ENCODE peak calls at places on chromosome 12, in six cellular contexts. One of them, this sample, is unnamed.

GRCh38 chr12:130832561-130833209 is 6.4 kb downstream of the STX2 start:
- DNase-seq in MM.1S: no peak
- DNase-seq in GM23338: no peak
- DNase-seq in OCI-LY7: no peak
- DNase-seq in HCT116: no peak
- DNase-seq in GM23248: peak
- DNase-seq in this sample: no peak

GRCh38 chr12:19506497-19506896 is 67.2 kb downstream of the AEBP2 start:
- DNase-seq in MM.1S: no peak
- DNase-seq in GM23338: no peak
- DNase-seq in OCI-LY7: no peak
- DNase-seq in HCT116: no peak
- DNase-seq in GM23248: no peak
- DNase-seq in this sample: no peak

GRCh38 chr12:26740991-26741390 is 92.0 kb downstream of the ITPR2 start:
- DNase-seq in MM.1S: no peak
- DNase-seq in GM23338: no peak
- DNase-seq in OCI-LY7: no peak
- DNase-seq in HCT116: no peak
- DNase-seq in GM23248: no peak
- DNase-seq in this sample: no peak

GRCh38 chr12:68940731-68941130 is 7.8 kb upstream of the CPM start:
- DNase-seq in MM.1S: no peak
- DNase-seq in GM23338: no peak
- DNase-seq in OCI-LY7: no peak
- DNase-seq in HCT116: no peak
- DNase-seq in GM23248: no peak
- DNase-seq in this sample: no peak

GRCh38 chr12:6765634-6766581 is at the start of gene PTMS:
- DNase-seq in MM.1S: no peak
- DNase-seq in GM23338: peak
- DNase-seq in OCI-LY7: peak
- DNase-seq in HCT116: peak
- DNase-seq in GM23248: peak
- DNase-seq in this sample: peak

GRCh38 chr12:53051058-53051880 is 1.4 kb downstream of the TNS2 start:
- DNase-seq in MM.1S: no peak
- DNase-seq in GM23338: no peak
- DNase-seq in OCI-LY7: no peak
- DNase-seq in HCT116: no peak
- DNase-seq in GM23248: peak
- DNase-seq in this sample: no peak

GRCh38 chr12:81070846-81071245 is 7.0 kb upstream of the ACSS3 start:
- DNase-seq in MM.1S: no peak
- DNase-seq in GM23338: no peak
- DNase-seq in OCI-LY7: no peak
- DNase-seq in HCT116: no peak
- DNase-seq in GM23248: peak
- DNase-seq in this sample: no peak

GRCh38 chr12:78898416-78898815 is 33.8 kb downstream of the SYT1 start:
- DNase-seq in MM.1S: no peak
- DNase-seq in GM23338: no peak
- DNase-seq in OCI-LY7: no peak
- DNase-seq in HCT116: no peak
- DNase-seq in GM23248: peak
- DNase-seq in this sample: peak

GRCh38 chr12:129716825-129717224 is 187.0 kb downstream of the TMEM132D start:
- DNase-seq in MM.1S: no peak
- DNase-seq in GM23338: no peak
- DNase-seq in OCI-LY7: no peak
- DNase-seq in HCT116: no peak
- DNase-seq in GM23248: no peak
- DNase-seq in this sample: no peak

GRCh38 chr12:64882687-64883086 is 58.2 kb downstream of the TBC1D30 start:
- DNase-seq in MM.1S: no peak
- DNase-seq in GM23338: no peak
- DNase-seq in OCI-LY7: no peak
- DNase-seq in HCT116: no peak
- DNase-seq in GM23248: no peak
- DNase-seq in this sample: no peak

GRCh38 chr12:109586385-109587296 is 13.0 kb downstream of the MVK start:
- DNase-seq in MM.1S: no peak
- DNase-seq in GM23338: no peak
- DNase-seq in OCI-LY7: no peak
- DNase-seq in HCT116: no peak
- DNase-seq in GM23248: no peak
- DNase-seq in this sample: no peak

GRCh38 chr12:2682301-2683282 is 112.2 kb upstream of the FKBP4 start:
- DNase-seq in MM.1S: peak
- DNase-seq in GM23338: peak
- DNase-seq in OCI-LY7: peak
- DNase-seq in HCT116: peak
- DNase-seq in GM23248: peak
- DNase-seq in this sample: peak

GRCh38 chr12:21925296-21925913 is 15.8 kb downstream of the ABCC9 start:
- DNase-seq in MM.1S: no peak
- DNase-seq in GM23338: no peak
- DNase-seq in OCI-LY7: no peak
- DNase-seq in HCT116: no peak
- DNase-seq in GM23248: peak
- DNase-seq in this sample: no peak

GRCh38 chr12:20040844-20041243 is 327.5 kb upstream of the PDE3A start:
- DNase-seq in MM.1S: no peak
- DNase-seq in GM23338: peak
- DNase-seq in OCI-LY7: no peak
- DNase-seq in HCT116: no peak
- DNase-seq in GM23248: no peak
- DNase-seq in this sample: no peak

GRCh38 chr12:122976648-122976975 is 1.6 kb downstream of the OGFOD2 start:
- DNase-seq in MM.1S: no peak
- DNase-seq in GM23338: no peak
- DNase-seq in OCI-LY7: no peak
- DNase-seq in HCT116: no peak
- DNase-seq in GM23248: no peak
- DNase-seq in this sample: no peak

GRCh38 chr12:85191-85666 is 18.7 kb downstream of the IQSEC3 start:
- DNase-seq in MM.1S: no peak
- DNase-seq in GM23338: no peak
- DNase-seq in OCI-LY7: no peak
- DNase-seq in HCT116: no peak
- DNase-seq in GM23248: no peak
- DNase-seq in this sample: no peak

GRCh38 chr12:14256139-14256538 is 109.3 kb upstream of the ATF7IP start:
- DNase-seq in MM.1S: no peak
- DNase-seq in GM23338: no peak
- DNase-seq in OCI-LY7: no peak
- DNase-seq in HCT116: no peak
- DNase-seq in GM23248: peak
- DNase-seq in this sample: no peak

GRCh38 chr12:63917477-63917862 is 73.0 kb downstream of the SRGAP1 start:
- DNase-seq in MM.1S: no peak
- DNase-seq in GM23338: no peak
- DNase-seq in OCI-LY7: no peak
- DNase-seq in HCT116: no peak
- DNase-seq in GM23248: no peak
- DNase-seq in this sample: no peak

GRCh38 chr12:102740157-102741032 is 176.6 kb downstream of the PAH start:
- DNase-seq in MM.1S: peak
- DNase-seq in GM23338: peak
- DNase-seq in OCI-LY7: peak
- DNase-seq in HCT116: peak
- DNase-seq in GM23248: peak
- DNase-seq in this sample: no peak

GRCh38 chr12:104569348-104570173 is 112.8 kb downstream of the CHST11 start:
- DNase-seq in MM.1S: peak
- DNase-seq in GM23338: no peak
- DNase-seq in OCI-LY7: peak
- DNase-seq in HCT116: no peak
- DNase-seq in GM23248: no peak
- DNase-seq in this sample: no peak

GRCh38 chr12:991350-992278 is 591 bp downstream of the ERC1 start:
- DNase-seq in MM.1S: no peak
- DNase-seq in GM23338: peak
- DNase-seq in OCI-LY7: peak
- DNase-seq in HCT116: no peak
- DNase-seq in GM23248: peak
- DNase-seq in this sample: peak

GRCh38 chr12:30978639-30979038 is 52.1 kb downstream of the TSPAN11 start:
- DNase-seq in MM.1S: no peak
- DNase-seq in GM23338: no peak
- DNase-seq in OCI-LY7: no peak
- DNase-seq in HCT116: no peak
- DNase-seq in GM23248: no peak
- DNase-seq in this sample: peak

GRCh38 chr12:3832738-3833137 is 40.5 kb downstream of the PARP11 start:
- DNase-seq in MM.1S: no peak
- DNase-seq in GM23338: no peak
- DNase-seq in OCI-LY7: no peak
- DNase-seq in HCT116: no peak
- DNase-seq in GM23248: peak
- DNase-seq in this sample: no peak

DNA sequence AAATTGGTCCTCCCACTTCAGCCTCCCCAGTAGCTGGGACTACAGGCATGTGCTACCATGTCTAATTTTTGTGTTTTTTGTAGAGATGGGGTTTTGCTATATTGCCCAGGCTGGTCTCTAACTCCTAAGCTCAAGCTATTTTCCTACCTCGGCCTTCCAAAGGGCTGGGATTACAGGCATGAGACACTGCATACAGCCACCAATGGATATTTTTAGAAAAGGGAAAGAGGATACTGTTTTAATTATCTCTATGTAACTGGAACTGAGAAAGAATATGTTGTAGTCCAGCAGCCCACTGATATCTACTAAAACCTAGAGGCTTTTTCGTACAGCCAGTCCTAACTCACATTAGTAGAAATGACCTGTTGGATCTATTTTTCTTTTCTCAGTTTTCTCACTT is 6.2 kb downstream of the TMPRSS12 start:
- DNase-seq in MM.1S: no peak
- DNase-seq in GM23338: no peak
- DNase-seq in OCI-LY7: no peak
- DNase-seq in HCT116: no peak
- DNase-seq in GM23248: no peak
- DNase-seq in this sample: no peak
- H3K27ac ChIP-seq in MM.1S: no peak
- H3K27ac ChIP-seq in GM23338: no peak
- H3K27ac ChIP-seq in OCI-LY7: no peak
- H3K27ac ChIP-seq in HCT116: no peak
- H3K27ac ChIP-seq in GM23248: no peak
- H3K27ac ChIP-seq in this sample: no peak

GRCh38 chr12:65953621-65954020 is 129.3 kb downstream of the HMGA2 start:
- DNase-seq in MM.1S: no peak
- DNase-seq in GM23338: no peak
- DNase-seq in OCI-LY7: no peak
- DNase-seq in HCT116: no peak
- DNase-seq in GM23248: peak
- DNase-seq in this sample: no peak

GRCh38 chr12:65955418-65955817 is 131.1 kb downstream of the HMGA2 start:
- DNase-seq in MM.1S: no peak
- DNase-seq in GM23338: no peak
- DNase-seq in OCI-LY7: no peak
- DNase-seq in HCT116: no peak
- DNase-seq in GM23248: no peak
- DNase-seq in this sample: no peak

GRCh38 chr12:65949986-65950385 is 125.7 kb downstream of the HMGA2 start:
- DNase-seq in MM.1S: no peak
- DNase-seq in GM23338: no peak
- DNase-seq in OCI-LY7: no peak
- DNase-seq in HCT116: no peak
- DNase-seq in GM23248: no peak
- DNase-seq in this sample: no peak

GRCh38 chr12:65951697-65952096 is 127.4 kb downstream of the HMGA2 start:
- DNase-seq in MM.1S: no peak
- DNase-seq in GM23338: no peak
- DNase-seq in OCI-LY7: no peak
- DNase-seq in HCT116: no peak
- DNase-seq in GM23248: no peak
- DNase-seq in this sample: no peak

GRCh38 chr12:65952737-65953209 is 128.5 kb downstream of the HMGA2 start:
- DNase-seq in MM.1S: no peak
- DNase-seq in GM23338: no peak
- DNase-seq in OCI-LY7: no peak
- DNase-seq in HCT116: no peak
- DNase-seq in GM23248: peak
- DNase-seq in this sample: no peak
- TF ChIP-seq EZH2phosphoT487 in MM.1S: no peak
- TF ChIP-seq EZH2phosphoT487 in GM23338: no peak
- TF ChIP-seq EZH2phosphoT487 in OCI-LY7: no peak
- TF ChIP-seq EZH2phosphoT487 in HCT116: no peak
- TF ChIP-seq EZH2phosphoT487 in GM23248: no peak
- TF ChIP-seq EZH2phosphoT487 in this sample: no peak

GRCh38 chr12:9870311-9870866 is 1.2 kb upstream of the CLEC2B start:
- DNase-seq in MM.1S: no peak
- DNase-seq in GM23338: no peak
- DNase-seq in OCI-LY7: no peak
- DNase-seq in HCT116: no peak
- DNase-seq in GM23248: peak
- DNase-seq in this sample: no peak

GRCh38 chr12:9869307-9870161 is at the start of gene CLEC2B:
- DNase-seq in MM.1S: peak
- DNase-seq in GM23338: no peak
- DNase-seq in OCI-LY7: peak
- DNase-seq in HCT116: no peak
- DNase-seq in GM23248: peak
- DNase-seq in this sample: no peak

GRCh38 chr12:9868271-9868815 is 811 bp downstream of the CLEC2B start:
- DNase-seq in MM.1S: no peak
- DNase-seq in GM23338: no peak
- DNase-seq in OCI-LY7: peak
- DNase-seq in HCT116: no peak
- DNase-seq in GM23248: peak
- DNase-seq in this sample: no peak

GRCh38 chr12:9867531-9867930 is 1.6 kb downstream of the CLEC2B start:
- DNase-seq in MM.1S: no peak
- DNase-seq in GM23338: no peak
- DNase-seq in OCI-LY7: no peak
- DNase-seq in HCT116: no peak
- DNase-seq in GM23248: peak
- DNase-seq in this sample: no peak

DNA sequence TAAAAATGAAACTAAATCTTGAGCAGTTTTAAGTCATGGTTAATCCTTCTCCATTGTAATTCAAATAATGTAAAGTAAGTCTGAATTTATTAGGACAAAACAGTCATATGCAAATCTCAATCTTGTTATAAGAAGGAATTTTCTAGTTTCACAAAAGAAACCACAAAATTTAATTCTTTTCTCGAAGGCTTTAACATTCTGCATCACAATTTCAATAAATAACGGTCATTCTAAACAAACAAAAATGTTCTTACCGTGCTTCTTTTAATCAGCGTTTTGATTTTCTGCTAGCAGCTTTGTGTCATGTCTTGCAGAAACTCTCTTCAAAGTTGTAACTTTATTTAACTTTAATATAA is 225 bp downstream of the CLEC2B start:
- DNase-seq in MM.1S: no peak
- DNase-seq in GM23338: no peak
- DNase-seq in OCI-LY7: no peak
- DNase-seq in HCT116: no peak
- DNase-seq in GM23248: no peak
- DNase-seq in this sample: no peak
- H3K27ac ChIP-seq in MM.1S: no peak
- H3K27ac ChIP-seq in GM23338: no peak
- H3K27ac ChIP-seq in OCI-LY7: peak
- H3K27ac ChIP-seq in HCT116: no peak
- H3K27ac ChIP-seq in GM23248: peak
- H3K27ac ChIP-seq in this sample: no peak

GRCh38 chr12:72286526-72286925 is 14.4 kb downstream of the TRHDE start:
- DNase-seq in MM.1S: no peak
- DNase-seq in GM23338: no peak
- DNase-seq in OCI-LY7: no peak
- DNase-seq in HCT116: no peak
- DNase-seq in GM23248: peak
- DNase-seq in this sample: no peak
- TF ChIP-seq EZH2phosphoT487 in MM.1S: no peak
- TF ChIP-seq EZH2phosphoT487 in GM23338: no peak
- TF ChIP-seq EZH2phosphoT487 in OCI-LY7: no peak
- TF ChIP-seq EZH2phosphoT487 in HCT116: no peak
- TF ChIP-seq EZH2phosphoT487 in GM23248: no peak
- TF ChIP-seq EZH2phosphoT487 in this sample: no peak

This sample was measured in SK-N-SH.